ENCODE peak calls at places on chromosomes 6 and 20, in eight cellular contexts. O, G, W, N, K, D, L and C are unnamed samples.

GRCh38 chr6:146289816-146290588 is 253.6 kb upstream of the RAB32 start:
- DNase-seq in O (no peak), G (no peak), W (no peak), N (no peak), K (no peak), D (no peak), L (no peak), C (no peak)

GRCh38 chr6:163337958-163338357 is 76.6 kb upstream of the QKI start:
- DNase-seq in O (no peak), G (no peak), W (no peak), N (no peak), K (no peak), D (no peak), L (no peak), C (no peak)

GRCh38 chr6:161003336-161003735 is 11.8 kb downstream of the MAP3K4 start:
- DNase-seq in O (no peak), G (no peak), W (no peak), N (no peak), K (no peak), D (no peak), L (no peak), C (no peak)

GRCh38 chr6:107977283-107977682 is 19.3 kb upstream of the SEC63 start:
- DNase-seq in O (no peak), G (no peak), W (peak; percentile 29), N (no peak), K (no peak), D (no peak), L (no peak), C (no peak)

GRCh38 chr20:41848180-41848579 is 230.0 kb upstream of the CHD6 start:
- DNase-seq in O (no peak), G (no peak), W (peak; percentile 14), N (peak; percentile 29), K (no peak), D (no peak), L (no peak), C (no peak)

GRCh38 chr6:136403166-136403980 is 113.7 kb upstream of the BCLAF1 start:
- DNase-seq in O (no peak), G (no peak), W (peak; percentile 91), N (no peak), K (no peak), D (no peak), L (no peak), C (no peak)

GRCh38 chr20:35368616-35369423 is 43.0 kb downstream of the UQCC1 start:
- DNase-seq in O (no peak), G (no peak), W (no peak), N (no peak), K (no peak), D (no peak), L (no peak), C (no peak)

GRCh38 chr20:49856904-49857303 is 44.3 kb downstream of the SLC9A8 start:
- DNase-seq in O (no peak), G (no peak), W (no peak), N (no peak), K (no peak), D (no peak), L (no peak), C (no peak)

GRCh38 chr6:47075741-47076421 is 33.7 kb upstream of the ADGRF1 start:
- DNase-seq in O (no peak), G (no peak), W (no peak), N (peak; percentile 100), K (no peak), D (no peak), L (no peak), C (no peak)

GRCh38 chr6:144408151-144408550 is 123.0 kb downstream of the UTRN start:
- DNase-seq in O (peak; percentile 70), G (no peak), W (no peak), N (no peak), K (no peak), D (no peak), L (no peak), C (no peak)

GRCh38 chr6:129105035-129105434 is 222.1 kb downstream of the LAMA2 start:
- DNase-seq in O (no peak), G (no peak), W (no peak), N (no peak), K (no peak), D (no peak), L (no peak), C (no peak)

GRCh38 chr6:111477481-111477938 is 5.5 kb downstream of the REV3L start:
- DNase-seq in O (no peak), G (no peak), W (peak; percentile 58), N (no peak), K (no peak), D (no peak), L (no peak), C (no peak)

GRCh38 chr6:148816117-148816516 is 69.3 kb downstream of the UST start:
- DNase-seq in O (no peak), G (no peak), W (no peak), N (no peak), K (no peak), D (no peak), L (no peak), C (no peak)

GRCh38 chr20:62952373-62953166 is at the start of gene SLC17A9:
- DNase-seq in O (peak; percentile 87), G (peak; percentile 94), W (no peak), N (peak; percentile 94), K (no peak), D (peak; percentile 84), L (no peak), C (peak; percentile 91)

GRCh38 chr6:40722553-40723258 is 135.5 kb upstream of the LRFN2 start:
- DNase-seq in O (no peak), G (no peak), W (no peak), N (peak; percentile 19), K (no peak), D (no peak), L (no peak), C (no peak)

GRCh38 chr6:22613695-22614094 is 44.3 kb downstream of the HDGFL1 start:
- DNase-seq in O (no peak), G (no peak), W (no peak), N (no peak), K (no peak), D (no peak), L (no peak), C (no peak)

GRCh38 chr20:58842276-58842675 is 8.4 kb downstream of the GNAS-AS1 start:
- DNase-seq in O (no peak), G (no peak), W (no peak), N (no peak), K (no peak), D (no peak), L (no peak), C (no peak)

GRCh38 chr6:1593286-1593957 is 16.3 kb upstream of the FOXC1 start:
- DNase-seq in O (no peak), G (no peak), W (no peak), N (no peak), K (no peak), D (no peak), L (no peak), C (no peak)

GRCh38 chr20:57698191-57698866 is 11.5 kb downstream of the PMEPA1 start:
- DNase-seq in O (no peak), G (peak; percentile 77), W (no peak), N (peak; percentile 31), K (no peak), D (peak; percentile 40), L (no peak), C (no peak)

GRCh38 chr6:13217206-13217905 is 111.0 kb downstream of the TBC1D7 start:
- DNase-seq in O (no peak), G (no peak), W (no peak), N (peak; percentile 17), K (no peak), D (no peak), L (no peak), C (no peak)

GRCh38 chr6:13212538-13212937 is 115.8 kb downstream of the TBC1D7 start:
- DNase-seq in O (no peak), G (no peak), W (no peak), N (no peak), K (no peak), D (no peak), L (no peak), C (no peak)

GRCh38 chr6:13215390-13215789 is 112.9 kb downstream of the TBC1D7 start:
- DNase-seq in O (no peak), G (no peak), W (no peak), N (no peak), K (no peak), D (no peak), L (no peak), C (no peak)

GRCh38 chr6:13216236-13216933 is 112.0 kb downstream of the TBC1D7 start:
- DNase-seq in O (no peak), G (no peak), W (no peak), N (no peak), K (no peak), D (no peak), L (no peak), C (no peak)

GRCh38 chr6:13212096-13212495 is 116.2 kb downstream of the TBC1D7 start:
- DNase-seq in O (no peak), G (no peak), W (no peak), N (no peak), K (no peak), D (no peak), L (no peak), C (no peak)
- TF ChIP-seq POLR2A in O (no peak), G (no peak), W (no peak), N (no peak), K (no peak), D (no peak), L (no peak), C (no peak)

GRCh38 chr6:74785236-74785635 is 420.6 kb downstream of the COL12A1 start:
- DNase-seq in O (no peak), G (no peak), W (no peak), N (no peak), K (no peak), D (no peak), L (no peak), C (no peak)
- TF ChIP-seq POLR2AphosphoS5 in O (no peak), G (no peak), W (no peak), N (no peak), K (no peak), D (no peak), L (no peak), C (no peak)

GRCh38 chr6:89555751-89556150 is 82.8 kb downstream of the LYRM2 start:
- DNase-seq in O (no peak), G (no peak), W (no peak), N (no peak), K (no peak), D (no peak), L (no peak), C (no peak)
- TF ChIP-seq POLR2A in O (no peak), G (no peak), W (no peak), N (no peak), K (no peak), D (no peak), L (no peak), C (no peak)

GRCh38 chr6:33882154-33882553 is 78.4 kb upstream of the MLN start:
- DNase-seq in O (peak; percentile 86), G (peak; percentile 39), W (no peak), N (no peak), K (no peak), D (no peak), L (no peak), C (no peak)
- TF ChIP-seq POLR2AphosphoS5 in O (peak; percentile 74), G (peak; percentile 57), W (no peak), N (no peak), K (no peak), D (no peak), L (no peak), C (no peak)

GRCh38 chr20:17504898-17505663 is 26.1 kb downstream of the BFSP1 start:
- DNase-seq in O (peak; percentile 78), G (peak; percentile 65), W (peak; percentile 43), N (peak; percentile 64), K (no peak), D (peak; percentile 47), L (no peak), C (peak; percentile 46)
- TF ChIP-seq POLR2A in O (no peak), G (no peak), W (no peak), N (no peak), K (no peak), D (no peak), L (no peak), C (no peak)

GRCh38 chr6:27096834-27097511 is 150.5 kb upstream of the PRSS16 start:
- DNase-seq in O (no peak), G (peak; percentile 57), W (peak; percentile 59), N (no peak), K (peak; percentile 56), D (peak; percentile 39), L (no peak), C (peak; percentile 25)
- TF ChIP-seq POLR2AphosphoS5 in O (no peak), G (no peak), W (no peak), N (no peak), K (no peak), D (no peak), L (no peak), C (no peak)